ENCODE peak calls at places on chromosomes 11 and 22, in ten cellular contexts. One of them, this sample, is unnamed.

GRCh38 chr11:8832571-8833260 is 78.3 kb upstream of the AKIP1 start:
- DNase-seq in right lobe of liver: peak; percentile 21
- DNase-seq in Peyer's patch: no peak
- DNase-seq in IMR-90: peak; percentile 83
- DNase-seq in stomach: peak; percentile 35
- DNase-seq in transverse colon: no peak
- DNase-seq in A549: no peak
- DNase-seq in uterus: peak; percentile 24
- DNase-seq in esophagus muscularis mucosa: no peak
- DNase-seq in body of pancreas: no peak
- DNase-seq in this sample: no peak

GRCh38 chr22:46044718-46045458 is 67.9 kb upstream of the WNT7B start:
- DNase-seq in right lobe of liver: peak; percentile 68
- DNase-seq in Peyer's patch: peak; percentile 73
- DNase-seq in IMR-90: no peak
- DNase-seq in stomach: peak; percentile 50
- DNase-seq in transverse colon: peak; percentile 51
- DNase-seq in A549: no peak
- DNase-seq in uterus: peak; percentile 43
- DNase-seq in esophagus muscularis mucosa: no peak
- DNase-seq in body of pancreas: peak; percentile 61
- DNase-seq in this sample: no peak

GRCh38 chr11:23789938-23790371 is 706.9 kb upstream of the LUZP2 start:
- DNase-seq in right lobe of liver: no peak
- DNase-seq in Peyer's patch: peak; percentile 46
- DNase-seq in IMR-90: peak; percentile 86
- DNase-seq in stomach: peak; percentile 45
- DNase-seq in transverse colon: peak; percentile 40
- DNase-seq in A549: peak; percentile 16
- DNase-seq in uterus: no peak
- DNase-seq in esophagus muscularis mucosa: no peak
- DNase-seq in body of pancreas: peak; percentile 5
- DNase-seq in this sample: no peak

GRCh38 chr11:72553748-72554147 is 119.4 kb upstream of the CLPB start:
- DNase-seq in right lobe of liver: no peak
- DNase-seq in Peyer's patch: no peak
- DNase-seq in IMR-90: no peak
- DNase-seq in stomach: no peak
- DNase-seq in transverse colon: no peak
- DNase-seq in A549: peak; percentile 35
- DNase-seq in uterus: no peak
- DNase-seq in esophagus muscularis mucosa: no peak
- DNase-seq in body of pancreas: peak; percentile 44
- DNase-seq in this sample: no peak

GRCh38 chr22:36373258-36373579 is 14.5 kb downstream of the MYH9 start:
- DNase-seq in right lobe of liver: no peak
- DNase-seq in Peyer's patch: no peak
- DNase-seq in IMR-90: peak; percentile 9
- DNase-seq in stomach: no peak
- DNase-seq in transverse colon: no peak
- DNase-seq in A549: no peak
- DNase-seq in uterus: no peak
- DNase-seq in esophagus muscularis mucosa: no peak
- DNase-seq in body of pancreas: peak; percentile 59
- DNase-seq in this sample: no peak

GRCh38 chr11:106400949-106401545 is 323.6 kb downstream of the AASDHPPT start:
- DNase-seq in right lobe of liver: no peak
- DNase-seq in Peyer's patch: no peak
- DNase-seq in IMR-90: peak; percentile 55
- DNase-seq in stomach: no peak
- DNase-seq in transverse colon: no peak
- DNase-seq in A549: no peak
- DNase-seq in uterus: no peak
- DNase-seq in esophagus muscularis mucosa: no peak
- DNase-seq in body of pancreas: no peak
- DNase-seq in this sample: no peak

GRCh38 chr11:131584694-131585592 is 214.5 kb downstream of the NTM start:
- DNase-seq in right lobe of liver: no peak
- DNase-seq in Peyer's patch: no peak
- DNase-seq in IMR-90: no peak
- DNase-seq in stomach: no peak
- DNase-seq in transverse colon: no peak
- DNase-seq in A549: no peak
- DNase-seq in uterus: no peak
- DNase-seq in esophagus muscularis mucosa: no peak
- DNase-seq in body of pancreas: no peak
- DNase-seq in this sample: no peak

GRCh38 chr11:2862950-2863618 is 22.5 kb downstream of the CDKN1C start:
- DNase-seq in right lobe of liver: no peak
- DNase-seq in Peyer's patch: no peak
- DNase-seq in IMR-90: peak; percentile 12
- DNase-seq in stomach: no peak
- DNase-seq in transverse colon: no peak
- DNase-seq in A549: no peak
- DNase-seq in uterus: no peak
- DNase-seq in esophagus muscularis mucosa: no peak
- DNase-seq in body of pancreas: no peak
- DNase-seq in this sample: no peak

GRCh38 chr11:76152086-76152658 is 54.1 kb downstream of the WNT11 start:
- DNase-seq in right lobe of liver: peak; percentile 88
- DNase-seq in Peyer's patch: peak; percentile 95
- DNase-seq in IMR-90: peak; percentile 65
- DNase-seq in stomach: peak; percentile 90
- DNase-seq in transverse colon: peak; percentile 89
- DNase-seq in A549: peak; percentile 84
- DNase-seq in uterus: peak; percentile 88
- DNase-seq in esophagus muscularis mucosa: peak; percentile 96
- DNase-seq in body of pancreas: peak; percentile 92
- DNase-seq in this sample: peak; percentile 80

GRCh38 chr11:45848654-45849081 is 1.4 kb downstream of the CRY2 start:
- DNase-seq in right lobe of liver: peak; percentile 66
- DNase-seq in Peyer's patch: no peak
- DNase-seq in IMR-90: no peak
- DNase-seq in stomach: peak; percentile 60
- DNase-seq in transverse colon: no peak
- DNase-seq in A549: no peak
- DNase-seq in uterus: no peak
- DNase-seq in esophagus muscularis mucosa: no peak
- DNase-seq in body of pancreas: peak; percentile 61
- DNase-seq in this sample: no peak

DNA sequence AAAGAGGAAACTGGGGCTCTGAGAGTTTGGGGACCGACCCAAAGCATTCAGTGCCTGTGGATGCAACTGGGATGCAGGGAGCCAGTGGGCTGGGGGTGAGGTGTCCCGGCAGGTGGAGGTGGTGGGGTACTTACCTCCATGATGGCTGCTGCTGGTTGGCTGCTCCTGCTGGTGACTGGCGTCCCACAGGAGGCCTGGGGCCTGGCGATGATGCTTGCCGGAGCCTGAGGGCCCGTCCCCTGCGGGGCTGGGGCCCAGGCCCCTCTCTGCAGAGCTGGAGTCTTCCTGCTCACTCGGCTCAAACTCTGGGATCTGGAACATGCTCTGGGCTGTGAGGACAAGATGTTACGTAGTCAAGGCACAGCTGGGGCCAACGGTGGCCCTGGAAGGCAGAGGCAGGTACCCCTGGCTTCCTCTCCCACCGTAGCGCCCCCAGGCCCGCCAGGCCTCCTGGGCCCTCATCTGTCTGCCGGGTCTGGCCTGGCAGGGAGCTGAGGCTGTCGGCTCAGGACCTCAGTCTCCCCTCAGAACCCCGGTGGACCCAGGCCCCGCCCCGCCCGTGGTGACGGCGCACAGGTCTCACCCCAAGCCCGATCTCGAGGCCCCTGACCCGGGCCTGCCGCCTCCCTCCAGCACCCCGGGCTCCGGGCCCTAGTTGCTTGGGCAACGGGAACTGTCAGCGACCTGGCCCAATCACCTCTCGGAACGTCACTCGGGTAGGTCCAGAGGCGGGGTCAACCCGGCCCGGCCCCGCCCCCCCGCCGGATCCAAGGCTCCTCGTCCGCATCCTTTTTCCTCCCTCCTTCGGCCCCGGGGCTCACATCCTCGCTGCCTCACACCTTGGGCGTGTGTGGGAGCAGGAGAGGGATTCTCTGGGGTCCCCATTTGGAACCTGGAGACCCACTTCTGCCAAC is at the start of gene BAD:
- DNase-seq in right lobe of liver: peak; percentile 98
- DNase-seq in Peyer's patch: peak; percentile 98
- DNase-seq in IMR-90: peak; percentile 85
- DNase-seq in stomach: peak; percentile 97
- DNase-seq in transverse colon: peak; percentile 97
- DNase-seq in A549: peak; percentile 93
- DNase-seq in uterus: peak; percentile 95
- DNase-seq in esophagus muscularis mucosa: peak; percentile 99
- DNase-seq in body of pancreas: peak; percentile 98
- DNase-seq in this sample: peak; percentile 99
- TF ChIP-seq POLR2A in right lobe of liver: peak; percentile 36
- TF ChIP-seq POLR2A in Peyer's patch: peak; percentile 84
- TF ChIP-seq POLR2A in IMR-90: peak; percentile 59
- TF ChIP-seq POLR2A in stomach: peak; percentile 4
- TF ChIP-seq POLR2A in transverse colon: peak; percentile 85
- TF ChIP-seq POLR2A in A549: peak; percentile 27
- TF ChIP-seq POLR2A in uterus: peak; percentile 42
- TF ChIP-seq POLR2A in esophagus muscularis mucosa: peak; percentile 31
- TF ChIP-seq POLR2A in body of pancreas: peak; percentile 60
- TF ChIP-seq POLR2A in this sample: no peak

GRCh38 chr11:34890089-34890488 is 26.1 kb downstream of the APIP start:
- DNase-seq in right lobe of liver: no peak
- DNase-seq in Peyer's patch: no peak
- DNase-seq in IMR-90: no peak
- DNase-seq in stomach: no peak
- DNase-seq in transverse colon: no peak
- DNase-seq in A549: peak; percentile 14
- DNase-seq in uterus: no peak
- DNase-seq in esophagus muscularis mucosa: no peak
- DNase-seq in body of pancreas: no peak
- DNase-seq in this sample: no peak
- TF ChIP-seq CTCF in right lobe of liver: peak; percentile 14
- TF ChIP-seq CTCF in Peyer's patch: peak; percentile 58
- TF ChIP-seq CTCF in IMR-90: peak; percentile 28
- TF ChIP-seq CTCF in stomach: no peak
- TF ChIP-seq CTCF in transverse colon: peak; percentile 69
- TF ChIP-seq CTCF in A549: peak; percentile 55
- TF ChIP-seq CTCF in uterus: no peak
- TF ChIP-seq CTCF in esophagus muscularis mucosa: no peak
- TF ChIP-seq CTCF in body of pancreas: peak; percentile 30
- TF ChIP-seq CTCF in this sample: no peak

GRCh38 chr11:119016216-119017009 is 1.7 kb downstream of the RPS25 start:
- DNase-seq in right lobe of liver: no peak
- DNase-seq in Peyer's patch: no peak
- DNase-seq in IMR-90: no peak
- DNase-seq in stomach: no peak
- DNase-seq in transverse colon: no peak
- DNase-seq in A549: no peak
- DNase-seq in uterus: no peak
- DNase-seq in esophagus muscularis mucosa: no peak
- DNase-seq in body of pancreas: no peak
- DNase-seq in this sample: no peak

GRCh38 chr11:119018074-119018938 is at the start of the genes RPS25 and TRAPPC4:
- DNase-seq in right lobe of liver: peak; percentile 96
- DNase-seq in Peyer's patch: peak; percentile 98
- DNase-seq in IMR-90: peak; percentile 95
- DNase-seq in stomach: peak; percentile 97
- DNase-seq in transverse colon: peak; percentile 96
- DNase-seq in A549: peak; percentile 95
- DNase-seq in uterus: peak; percentile 96
- DNase-seq in esophagus muscularis mucosa: peak; percentile 98
- DNase-seq in body of pancreas: peak; percentile 96
- DNase-seq in this sample: peak; percentile 99

GRCh38 chr11:119023741-119024140 is 5.2 kb downstream of the TRAPPC4 start:
- DNase-seq in right lobe of liver: no peak
- DNase-seq in Peyer's patch: no peak
- DNase-seq in IMR-90: no peak
- DNase-seq in stomach: no peak
- DNase-seq in transverse colon: no peak
- DNase-seq in A549: no peak
- DNase-seq in uterus: no peak
- DNase-seq in esophagus muscularis mucosa: no peak
- DNase-seq in body of pancreas: no peak
- DNase-seq in this sample: no peak

GRCh38 chr11:119024430-119025098 is 6.0 kb downstream of the TRAPPC4 start:
- DNase-seq in right lobe of liver: peak; percentile 56
- DNase-seq in Peyer's patch: no peak
- DNase-seq in IMR-90: no peak
- DNase-seq in stomach: no peak
- DNase-seq in transverse colon: no peak
- DNase-seq in A549: no peak
- DNase-seq in uterus: no peak
- DNase-seq in esophagus muscularis mucosa: no peak
- DNase-seq in body of pancreas: no peak
- DNase-seq in this sample: no peak

DNA sequence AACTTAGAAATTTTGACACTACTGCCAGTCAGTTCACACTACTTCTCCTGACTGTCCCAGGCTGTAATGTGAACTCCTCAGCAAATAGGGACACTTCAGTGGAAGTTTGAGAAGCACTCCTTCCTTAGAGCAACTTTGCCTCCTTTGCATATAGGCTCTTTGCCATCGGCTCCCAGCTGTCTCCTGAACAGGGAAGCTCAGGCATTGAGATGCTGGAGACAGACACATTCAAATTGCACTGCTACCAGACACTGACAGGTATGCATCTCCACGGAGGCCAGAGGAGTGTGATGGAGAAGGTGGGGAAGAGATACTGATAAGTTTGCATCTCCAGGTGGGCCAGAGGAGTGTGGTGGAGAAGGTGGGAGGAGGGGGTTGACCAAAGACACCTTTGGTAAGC is 1.4 kb downstream of the TRAPPC4 start:
- DNase-seq in right lobe of liver: no peak
- DNase-seq in Peyer's patch: no peak
- DNase-seq in IMR-90: no peak
- DNase-seq in stomach: no peak
- DNase-seq in transverse colon: no peak
- DNase-seq in A549: no peak
- DNase-seq in uterus: no peak
- DNase-seq in esophagus muscularis mucosa: no peak
- DNase-seq in body of pancreas: no peak
- DNase-seq in this sample: no peak
- H3K4me3 ChIP-seq in right lobe of liver: peak overlapping the region; percentile 81
- H3K4me3 ChIP-seq in Peyer's patch: no peak overlapping the region
- H3K4me3 ChIP-seq in IMR-90: peak overlapping the region; percentile 6
- H3K4me3 ChIP-seq in stomach: peak overlapping the region; percentile 88
- H3K4me3 ChIP-seq in transverse colon: peak overlapping the region; percentile 88
- H3K4me3 ChIP-seq in A549: peak overlapping the region; percentile 72
- H3K4me3 ChIP-seq in uterus: no peak overlapping the region
- H3K4me3 ChIP-seq in esophagus muscularis mucosa: peak overlapping the region; percentile 77
- H3K4me3 ChIP-seq in body of pancreas: no peak overlapping the region
- H3K4me3 ChIP-seq in this sample: no peak overlapping the region

DNA sequence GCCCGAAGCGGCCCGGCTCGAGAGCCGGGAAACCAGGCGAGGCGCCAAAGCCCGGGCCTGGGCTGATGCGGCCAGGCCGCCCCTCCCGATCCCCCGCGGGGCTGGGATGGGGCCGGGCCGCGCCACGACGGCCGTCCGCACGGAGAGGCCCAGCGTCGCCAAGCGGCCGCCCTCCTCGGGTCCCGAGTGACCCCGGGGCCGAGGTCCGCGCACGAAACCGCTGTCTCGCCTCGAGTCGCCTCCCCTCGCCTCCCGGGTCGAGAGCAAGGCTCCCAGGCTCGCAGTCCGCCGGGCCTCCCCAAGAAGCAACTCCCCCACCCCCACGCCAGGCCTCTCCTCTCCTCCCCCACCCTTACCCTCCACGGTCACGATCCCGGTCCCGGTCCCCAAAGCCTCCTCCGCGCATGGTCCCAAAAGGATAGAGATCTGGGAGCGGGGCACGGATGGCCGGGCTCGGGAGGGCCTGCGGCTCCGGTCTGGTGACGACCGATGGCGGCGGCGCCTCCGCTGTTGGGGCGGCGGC is 455 bp downstream of the DDX17 start:
- DNase-seq in right lobe of liver: peak; percentile 85
- DNase-seq in Peyer's patch: peak; percentile 83
- DNase-seq in IMR-90: peak; percentile 46
- DNase-seq in stomach: peak; percentile 79
- DNase-seq in transverse colon: peak; percentile 74
- DNase-seq in A549: peak; percentile 59
- DNase-seq in uterus: peak; percentile 72
- DNase-seq in esophagus muscularis mucosa: peak; percentile 94
- DNase-seq in body of pancreas: peak; percentile 86
- DNase-seq in this sample: peak; percentile 94
- TF ChIP-seq POLR2A in right lobe of liver: no peak
- TF ChIP-seq POLR2A in Peyer's patch: peak; percentile 31
- TF ChIP-seq POLR2A in IMR-90: no peak
- TF ChIP-seq POLR2A in stomach: no peak
- TF ChIP-seq POLR2A in transverse colon: no peak
- TF ChIP-seq POLR2A in A549: peak; percentile 20
- TF ChIP-seq POLR2A in uterus: no peak
- TF ChIP-seq POLR2A in esophagus muscularis mucosa: peak; percentile 81
- TF ChIP-seq POLR2A in body of pancreas: peak; percentile 4
- TF ChIP-seq POLR2A in this sample: peak; percentile 37

This sample was measured in lower leg skin.